ENCODE peak calls at places on chromosomes 12 and 14, in six cellular contexts. One of them, this sample, is unnamed.

GRCh38 chr14:93987376-93987775 is 9.7 kb upstream of the CCDC197 start:
- DNase-seq in fibroblast of the aortic adventitia: no peak
- DNase-seq in omental fat pad: no peak
- DNase-seq in GM13976: no peak
- DNase-seq in AG04450: no peak
- DNase-seq in H9: no peak
- DNase-seq in this sample: no peak

GRCh38 chr12:106108187-106108816 is 30.5 kb downstream of the NUAK1 start:
- DNase-seq in H9: peak
- DNase-seq in omental fat pad: no peak
- DNase-seq in GM13976: no peak
- DNase-seq in fibroblast of the aortic adventitia: peak
- DNase-seq in AG04450: no peak
- DNase-seq in this sample: no peak

GRCh38 chr14:59918824-59919581 is 941 bp upstream of the LRRC9 start:
- DNase-seq in H9: no peak
- DNase-seq in AG04450: no peak
- DNase-seq in fibroblast of the aortic adventitia: peak
- DNase-seq in omental fat pad: no peak
- DNase-seq in GM13976: peak
- DNase-seq in this sample: no peak

GRCh38 chr12:16352481-16352880 is 5.0 kb downstream of the MGST1 start:
- DNase-seq in AG04450: no peak
- DNase-seq in GM13976: no peak
- DNase-seq in fibroblast of the aortic adventitia: peak
- DNase-seq in H9: no peak
- DNase-seq in omental fat pad: no peak
- DNase-seq in this sample: no peak

GRCh38 chr12:19239616-19240234 is 110.2 kb downstream of the PLEKHA5 start:
- DNase-seq in omental fat pad: no peak
- DNase-seq in GM13976: no peak
- DNase-seq in H9: no peak
- DNase-seq in AG04450: no peak
- DNase-seq in fibroblast of the aortic adventitia: peak
- DNase-seq in this sample: no peak

GRCh38 chr12:45290218-45290609 is 74.3 kb downstream of the ANO6 start:
- DNase-seq in H9: no peak
- DNase-seq in AG04450: peak
- DNase-seq in GM13976: no peak
- DNase-seq in omental fat pad: no peak
- DNase-seq in fibroblast of the aortic adventitia: peak
- DNase-seq in this sample: no peak

GRCh38 chr12:6341439-6342139 is at the start of gene TNFRSF1A:
- DNase-seq in fibroblast of the aortic adventitia: peak
- DNase-seq in AG04450: peak
- DNase-seq in H9: peak
- DNase-seq in omental fat pad: no peak
- DNase-seq in GM13976: peak
- DNase-seq in this sample: peak

GRCh38 chr14:100042328-100042727 is 22.9 kb upstream of the EVL start:
- DNase-seq in omental fat pad: no peak
- DNase-seq in AG04450: no peak
- DNase-seq in fibroblast of the aortic adventitia: no peak
- DNase-seq in GM13976: no peak
- DNase-seq in H9: no peak
- DNase-seq in this sample: no peak

GRCh38 chr14:84197704-84198103 is 1332.2 kb upstream of the FLRT2 start:
- DNase-seq in AG04450: no peak
- DNase-seq in H9: no peak
- DNase-seq in GM13976: no peak
- DNase-seq in omental fat pad: no peak
- DNase-seq in fibroblast of the aortic adventitia: no peak
- DNase-seq in this sample: no peak

GRCh38 chr12:131089526-131090253 is 136.0 kb downstream of the ADGRD1 start:
- DNase-seq in H9: peak
- DNase-seq in omental fat pad: peak
- DNase-seq in AG04450: no peak
- DNase-seq in fibroblast of the aortic adventitia: no peak
- DNase-seq in GM13976: no peak
- DNase-seq in this sample: peak

GRCh38 chr12:57535764-57536596 is 11.0 kb downstream of the DCTN2 start:
- DNase-seq in fibroblast of the aortic adventitia: no peak
- DNase-seq in GM13976: no peak
- DNase-seq in H9: no peak
- DNase-seq in omental fat pad: no peak
- DNase-seq in AG04450: no peak
- DNase-seq in this sample: no peak

GRCh38 chr14:95496111-95496681 is 20.3 kb downstream of the SYNE3 start:
- DNase-seq in AG04450: no peak
- DNase-seq in H9: no peak
- DNase-seq in fibroblast of the aortic adventitia: peak
- DNase-seq in omental fat pad: no peak
- DNase-seq in GM13976: no peak
- DNase-seq in this sample: peak

GRCh38 chr14:105880616-105881015 is 354.2 kb downstream of the TMEM121 start:
- DNase-seq in H9: no peak
- DNase-seq in GM13976: no peak
- DNase-seq in omental fat pad: no peak
- DNase-seq in fibroblast of the aortic adventitia: no peak
- DNase-seq in AG04450: no peak
- DNase-seq in this sample: peak

GRCh38 chr14:31261859-31262739 is 54.5 kb upstream of the HECTD1 start:
- DNase-seq in H9: no peak
- DNase-seq in AG04450: no peak
- DNase-seq in GM13976: no peak
- DNase-seq in fibroblast of the aortic adventitia: peak
- DNase-seq in omental fat pad: no peak
- DNase-seq in this sample: no peak

GRCh38 chr12:117151195-117152031 is 38.9 kb downstream of the FBXO21 start:
- DNase-seq in GM13976: no peak
- DNase-seq in H9: peak
- DNase-seq in omental fat pad: peak
- DNase-seq in AG04450: no peak
- DNase-seq in fibroblast of the aortic adventitia: peak
- DNase-seq in this sample: no peak

GRCh38 chr12:5015711-5016492 is 27.8 kb upstream of the KCNA5 start:
- DNase-seq in GM13976: no peak
- DNase-seq in omental fat pad: no peak
- DNase-seq in AG04450: no peak
- DNase-seq in fibroblast of the aortic adventitia: no peak
- DNase-seq in H9: no peak
- DNase-seq in this sample: no peak

GRCh38 chr12:42976122-42976521 is 386.6 kb upstream of the PRICKLE1 start:
- DNase-seq in fibroblast of the aortic adventitia: no peak
- DNase-seq in AG04450: no peak
- DNase-seq in GM13976: no peak
- DNase-seq in H9: no peak
- DNase-seq in omental fat pad: no peak
- DNase-seq in this sample: no peak

GRCh38 chr12:55679691-55680090 is 28.0 kb downstream of the ITGA7 start:
- DNase-seq in H9: no peak
- DNase-seq in AG04450: no peak
- DNase-seq in fibroblast of the aortic adventitia: no peak
- DNase-seq in GM13976: no peak
- DNase-seq in omental fat pad: no peak
- DNase-seq in this sample: no peak

GRCh38 chr12:51980809-51981127 is 26.0 kb upstream of the TAMALIN start:
- DNase-seq in H9: no peak
- DNase-seq in omental fat pad: no peak
- DNase-seq in fibroblast of the aortic adventitia: no peak
- DNase-seq in GM13976: no peak
- DNase-seq in AG04450: no peak
- DNase-seq in this sample: no peak

GRCh38 chr12:124185970-124186686 is 108.8 kb upstream of the RFLNA start:
- DNase-seq in omental fat pad: no peak
- DNase-seq in GM13976: no peak
- DNase-seq in AG04450: no peak
- DNase-seq in fibroblast of the aortic adventitia: peak
- DNase-seq in H9: no peak
- DNase-seq in this sample: peak

GRCh38 chr12:88519802-88520435 is 60.4 kb downstream of the KITLG start:
- DNase-seq in H9: no peak
- DNase-seq in AG04450: no peak
- DNase-seq in omental fat pad: no peak
- DNase-seq in fibroblast of the aortic adventitia: peak
- DNase-seq in GM13976: no peak
- DNase-seq in this sample: no peak

GRCh38 chr12:24044973-24045703 is 95.7 kb upstream of the SOX5 start:
- DNase-seq in GM13976: no peak
- DNase-seq in fibroblast of the aortic adventitia: no peak
- DNase-seq in H9: no peak
- DNase-seq in AG04450: no peak
- DNase-seq in omental fat pad: no peak
- DNase-seq in this sample: no peak

GRCh38 chr14:61488417-61488816 is 167.0 kb downstream of the PRKCH start:
- DNase-seq in omental fat pad: no peak
- DNase-seq in fibroblast of the aortic adventitia: no peak
- DNase-seq in GM13976: no peak
- DNase-seq in H9: no peak
- DNase-seq in AG04450: no peak
- DNase-seq in this sample: no peak

GRCh38 chr12:95836185-95836609 is 22.6 kb upstream of the SNRPF start:
- DNase-seq in AG04450: no peak
- DNase-seq in fibroblast of the aortic adventitia: peak
- DNase-seq in omental fat pad: no peak
- DNase-seq in GM13976: no peak
- DNase-seq in H9: no peak
- DNase-seq in this sample: no peak

GRCh38 chr14:66610154-66610563 is 102.2 kb downstream of the GPHN start:
- DNase-seq in GM13976: no peak
- DNase-seq in AG04450: no peak
- DNase-seq in fibroblast of the aortic adventitia: no peak
- DNase-seq in omental fat pad: no peak
- DNase-seq in H9: no peak
- DNase-seq in this sample: no peak
- TF ChIP-seq CTCF in GM13976: peak
- TF ChIP-seq CTCF in AG04450: peak
- TF ChIP-seq CTCF in fibroblast of the aortic adventitia: peak
- TF ChIP-seq CTCF in omental fat pad: no peak
- TF ChIP-seq CTCF in H9: peak
- TF ChIP-seq CTCF in this sample: no peak

GRCh38 chr12:65618574-65618973 is 205.7 kb upstream of the HMGA2 start:
- DNase-seq in omental fat pad: no peak
- DNase-seq in H9: no peak
- DNase-seq in AG04450: no peak
- DNase-seq in fibroblast of the aortic adventitia: no peak
- DNase-seq in GM13976: no peak
- DNase-seq in this sample: no peak
- TF ChIP-seq CTCF in omental fat pad: no peak
- TF ChIP-seq CTCF in H9: no peak
- TF ChIP-seq CTCF in AG04450: no peak
- TF ChIP-seq CTCF in fibroblast of the aortic adventitia: no peak
- TF ChIP-seq CTCF in GM13976: no peak
- TF ChIP-seq CTCF in this sample: no peak

GRCh38 chr12:114836609-114837008 is 152.6 kb upstream of the TBX3 start:
- DNase-seq in AG04450: no peak
- DNase-seq in fibroblast of the aortic adventitia: no peak
- DNase-seq in GM13976: no peak
- DNase-seq in omental fat pad: no peak
- DNase-seq in H9: no peak
- DNase-seq in this sample: no peak

GRCh38 chr12:114838480-114838879 is 154.5 kb upstream of the TBX3 start:
- DNase-seq in H9: no peak
- DNase-seq in GM13976: no peak
- DNase-seq in AG04450: no peak
- DNase-seq in fibroblast of the aortic adventitia: no peak
- DNase-seq in omental fat pad: no peak
- DNase-seq in this sample: no peak

GRCh38 chr12:114846771-114847170 is 162.8 kb upstream of the TBX3 start:
- DNase-seq in omental fat pad: no peak
- DNase-seq in H9: no peak
- DNase-seq in fibroblast of the aortic adventitia: no peak
- DNase-seq in AG04450: no peak
- DNase-seq in GM13976: no peak
- DNase-seq in this sample: no peak

DNA sequence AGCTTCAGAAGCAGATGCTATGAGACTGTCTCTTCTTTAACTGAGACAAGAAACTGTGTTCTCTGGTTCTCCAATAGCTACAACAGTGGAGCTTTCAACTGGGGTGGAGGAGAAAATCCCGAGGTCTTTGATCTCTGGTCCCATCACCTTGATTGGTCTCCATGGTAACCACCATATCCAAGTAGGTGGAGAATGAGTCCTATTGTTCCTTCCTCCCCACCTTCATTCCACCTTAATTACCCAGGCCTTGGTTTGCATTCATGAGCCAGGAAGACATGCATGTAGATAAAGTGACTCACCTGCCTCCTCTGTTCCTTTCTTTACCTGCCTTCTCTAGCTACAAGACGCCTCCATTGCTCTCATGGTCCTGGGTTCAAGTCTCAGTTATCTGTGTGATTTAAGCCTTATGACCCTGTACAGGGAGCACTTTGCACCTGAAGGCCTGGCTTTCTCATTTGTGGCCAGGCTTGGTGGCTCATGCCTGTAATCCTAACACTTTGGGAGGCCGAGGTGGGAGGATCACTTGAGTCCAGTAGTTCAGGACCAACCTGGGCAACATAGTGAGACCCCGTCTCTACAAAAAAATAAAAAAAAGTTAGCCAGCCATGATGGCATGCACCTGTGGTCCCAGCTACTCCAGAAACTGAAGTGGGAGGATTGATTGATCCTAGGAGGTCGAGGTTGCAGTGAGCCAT is 157.7 kb upstream of the TBX3 start:
- DNase-seq in AG04450: no peak
- DNase-seq in GM13976: no peak
- DNase-seq in fibroblast of the aortic adventitia: no peak
- DNase-seq in H9: peak
- DNase-seq in omental fat pad: no peak
- DNase-seq in this sample: no peak
- TF ChIP-seq CTCF in AG04450: no peak
- TF ChIP-seq CTCF in GM13976: no peak
- TF ChIP-seq CTCF in fibroblast of the aortic adventitia: no peak
- TF ChIP-seq CTCF in H9: no peak
- TF ChIP-seq CTCF in omental fat pad: no peak
- TF ChIP-seq CTCF in this sample: no peak

DNA sequence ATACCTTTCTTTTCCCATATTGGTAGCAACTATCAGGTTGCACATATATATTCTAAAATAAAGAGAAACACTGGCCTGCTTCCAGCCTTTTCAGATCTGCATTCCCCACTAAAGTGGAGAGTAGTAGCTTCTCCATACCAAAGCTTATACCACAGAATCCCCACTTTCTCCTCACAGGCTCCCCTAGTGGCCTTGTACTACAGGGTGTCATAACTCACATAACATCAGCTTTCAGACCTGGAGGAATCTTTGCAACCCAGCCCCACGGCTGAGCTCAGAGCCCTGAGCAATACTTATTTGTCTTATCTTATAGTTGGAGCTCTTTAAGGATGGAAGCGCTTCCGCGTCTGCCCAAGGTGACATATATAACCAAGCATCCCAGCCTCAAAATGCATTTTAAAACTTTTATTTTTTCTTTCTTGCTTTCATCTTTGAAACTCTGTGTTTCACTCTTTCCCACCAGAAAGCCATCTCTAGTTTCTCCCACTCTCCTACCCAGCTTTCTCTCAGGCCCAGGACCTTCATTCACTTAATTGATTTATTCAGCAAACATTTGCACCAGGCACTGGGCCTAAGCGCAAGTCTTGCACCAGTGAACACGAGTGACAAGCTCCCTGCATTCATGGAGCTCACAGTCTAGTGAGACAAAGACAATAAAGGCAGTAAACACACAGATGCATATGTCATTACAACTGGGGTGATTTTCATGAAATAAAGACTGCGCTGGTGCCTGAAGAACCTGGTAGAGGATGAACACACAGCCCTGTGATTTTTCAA is 254.7 kb downstream of the IPO8 start:
- DNase-seq in H9: peak
- DNase-seq in AG04450: no peak
- DNase-seq in fibroblast of the aortic adventitia: peak
- DNase-seq in omental fat pad: no peak
- DNase-seq in GM13976: no peak
- DNase-seq in this sample: no peak
- TF ChIP-seq CTCF in H9: peak
- TF ChIP-seq CTCF in AG04450: peak
- TF ChIP-seq CTCF in fibroblast of the aortic adventitia: peak
- TF ChIP-seq CTCF in omental fat pad: no peak
- TF ChIP-seq CTCF in GM13976: no peak
- TF ChIP-seq CTCF in this sample: no peak

This sample was measured in CD14-positive monocyte.